ENCODE peak calls at places on chromosome 1, in six cellular contexts. G is heart right ventricle; J is CD8-positive, alpha-beta T cell; I is endothelial cell; O is AG10803; R is stimulated activated naive CD4-positive, alpha-beta T cell. C is an unnamed sample.

GRCh38 chr1:207868252-207868768 is 42.6 kb downstream of the CD34 start:
- DNase-seq in G (peak), J (no peak), I (no peak), O (peak), R (peak), C (no peak)

GRCh38 chr1:216815239-216815955 is 92.2 kb upstream of the ESRRG start:
- DNase-seq in I (no peak), R (no peak), O (peak), G (peak), J (no peak), C (no peak)

GRCh38 chr1:201217851-201218250 is 27.2 kb downstream of the IGFN1 start:
- DNase-seq in J (no peak), O (no peak), G (no peak), I (no peak), R (no peak), C (no peak)

GRCh38 chr1:3249846-3250501 is 181.0 kb downstream of the PRDM16 start:
- DNase-seq in I (no peak), G (no peak), O (no peak), J (no peak), R (no peak), C (no peak)

GRCh38 chr1:24141311-24141997 is 1.5 kb downstream of the IL22RA1 start:
- DNase-seq in J (no peak), I (no peak), R (no peak), G (no peak), O (peak), C (no peak)

GRCh38 chr1:9201421-9202239 is 32.9 kb upstream of the H6PD start:
- DNase-seq in O (peak), R (peak), J (no peak), I (no peak), G (no peak), C (no peak)

GRCh38 chr1:96367791-96368190 is 353.8 kb upstream of the PTBP2 start:
- DNase-seq in R (no peak), G (no peak), I (no peak), O (no peak), J (no peak), C (no peak)

GRCh38 chr1:57061369-57061768 is 95.6 kb upstream of the C8B start:
- DNase-seq in R (no peak), I (no peak), J (no peak), O (peak), G (no peak), C (no peak)

GRCh38 chr1:166527752-166528151 is 311.5 kb upstream of the POGK start:
- DNase-seq in J (no peak), R (no peak), G (no peak), I (no peak), O (no peak), C (no peak)

GRCh38 chr1:232431326-232431725 is 198.6 kb downstream of the SIPA1L2 start:
- DNase-seq in R (no peak), O (no peak), I (no peak), J (no peak), G (no peak), C (no peak)

GRCh38 chr1:55893155-55893554 is 678.0 kb upstream of the USP24 start:
- DNase-seq in I (peak), O (peak), J (no peak), R (no peak), G (no peak), C (no peak)

GRCh38 chr1:99772809-99773208 is 6.4 kb upstream of the FRRS1 start:
- DNase-seq in R (no peak), G (no peak), O (no peak), I (no peak), J (no peak), C (no peak)